ENCODE peak calls at places on chromosomes 5 and 9, in seven cellular contexts. O, V, X, U, S, H and R are unnamed samples.
A peak's percentile ranks its signal among the peaks of the same experiment; 100 is the strongest.

GRCh38 chr5:132971483-132972435 is 8.3 kb upstream of the AFF4 start:
- DNase-seq in O (no peak), V (no peak), X (no peak), U (no peak), S (peak; percentile 57), H (no peak), R (no peak)

GRCh38 chr5:9207820-9208418 is 338.0 kb downstream of the SEMA5A start:
- DNase-seq in O (no peak), V (no peak), X (no peak), U (no peak), S (no peak), H (no peak), R (peak; percentile 2)

GRCh38 chr5:143244000-143244736 is 159.3 kb downstream of the NR3C1 start:
- DNase-seq in O (peak; percentile 56), V (no peak), X (peak; percentile 85), U (peak; percentile 71), S (no peak), H (peak; percentile 32), R (no peak)

GRCh38 chr5:79181419-79182022 is 54.4 kb upstream of the JMY start:
- DNase-seq in O (no peak), V (no peak), X (no peak), U (no peak), S (no peak), H (no peak), R (peak; percentile 22)

GRCh38 chr5:115429345-115429940 is 115.1 kb downstream of the FEM1C start:
- DNase-seq in O (no peak), V (no peak), X (no peak), U (no peak), S (no peak), H (no peak), R (no peak)

GRCh38 chr9:9747787-9748186 is 865.0 kb downstream of the PTPRD start:
- DNase-seq in O (no peak), V (no peak), X (no peak), U (no peak), S (no peak), H (no peak), R (no peak)

GRCh38 chr5:143701476-143701875 is 110.5 kb upstream of the HMHB1 start:
- DNase-seq in O (no peak), V (no peak), X (no peak), U (no peak), S (no peak), H (no peak), R (no peak)

GRCh38 chr5:83741571-83741970 is 20.9 kb upstream of the HAPLN1 start:
- DNase-seq in O (no peak), V (no peak), X (no peak), U (no peak), S (no peak), H (no peak), R (no peak)

GRCh38 chr5:53080271-53080670 is 29.3 kb downstream of the MOCS2 start:
- DNase-seq in O (no peak), V (peak; percentile 52), X (no peak), U (no peak), S (no peak), H (no peak), R (no peak)

DNA sequence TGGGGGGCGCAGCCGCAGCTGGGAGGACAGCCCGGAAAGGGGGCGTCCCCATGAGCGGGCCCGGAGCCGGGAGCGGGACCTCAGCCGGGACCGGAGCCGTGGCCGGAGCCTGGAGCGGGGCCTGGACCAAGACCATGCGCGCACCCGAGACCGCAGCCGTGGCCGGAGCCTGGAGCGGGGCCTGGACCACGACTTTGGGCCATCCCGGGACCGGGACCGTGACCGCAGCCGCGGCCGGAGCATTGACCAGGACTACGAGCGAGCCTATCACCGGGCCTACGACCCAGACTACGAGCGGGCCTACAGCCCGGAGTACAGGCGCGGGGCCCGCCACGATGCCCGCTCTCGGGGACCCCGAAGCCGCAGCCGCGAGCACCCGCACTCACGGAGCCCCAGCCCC is 47.0 kb downstream of the TJP2 start:
- DNase-seq in O (no peak), V (no peak), X (no peak), U (no peak), S (no peak), H (no peak), R (no peak)
- H3K36me3 ChIP-seq in O (peaks cover 82% of the 10 kb centered on the region), V (no peaks in the 10 kb centered on the region), X (peaks cover 10% of the 10 kb centered on the region), U (no peaks in the 10 kb centered on the region), S (no peaks in the 10 kb centered on the region), H (peaks cover 81% of the 10 kb centered on the region), R (peaks cover 8% of the 10 kb centered on the region)

GRCh38 chr9:96031366-96031824 is 155.9 kb downstream of the ERCC6L2 start:
- DNase-seq in O (no peak), V (no peak), X (peak; percentile 82), U (peak; percentile 31), S (no peak), H (peak; percentile 86), R (peak; percentile 60)
- H3K9me3 ChIP-seq in O (no peaks in the 10 kb centered on the region), V (no peaks in the 10 kb centered on the region), X (no peaks in the 10 kb centered on the region), U (no peaks in the 10 kb centered on the region), S (no peaks in the 10 kb centered on the region), H (no peaks in the 10 kb centered on the region), R (peaks cover 7% of the 10 kb centered on the region)

GRCh38 chr5:141510850-141511718 is 22.2 kb downstream of the PCDHGC5 start:
- DNase-seq in O (no peak), V (no peak), X (no peak), U (no peak), S (no peak), H (no peak), R (no peak)
- H3K4me1 ChIP-seq in O (peaks cover 43% of the 10 kb centered on the region), V (peaks cover 13% of the 10 kb centered on the region), X (peaks cover 9% of the 10 kb centered on the region), U (peaks cover 25% of the 10 kb centered on the region), S (peaks cover 55% of the 10 kb centered on the region), H (peaks cover 75% of the 10 kb centered on the region), R (peaks cover 3% of the 10 kb centered on the region)

GRCh38 chr9:134048582-134048968 is 19.3 kb downstream of the BRD3 start:
- DNase-seq in O (no peak), V (no peak), X (no peak), U (no peak), S (no peak), H (no peak), R (no peak)

GRCh38 chr9:134049772-134050588 is 17.8 kb downstream of the BRD3 start:
- DNase-seq in O (no peak), V (no peak), X (no peak), U (no peak), S (no peak), H (peak; percentile 47), R (no peak)

GRCh38 chr9:134049236-134049635 is 18.6 kb downstream of the BRD3 start:
- DNase-seq in O (peak; percentile 73), V (no peak), X (no peak), U (no peak), S (peak; percentile 58), H (peak; percentile 95), R (no peak)

GRCh38 chr9:134046894-134047681 is 20.7 kb downstream of the BRD3 start:
- DNase-seq in O (no peak), V (no peak), X (no peak), U (no peak), S (no peak), H (peak; percentile 62), R (no peak)

GRCh38 chr9:134047868-134048581 is 19.8 kb downstream of the BRD3 start:
- DNase-seq in O (no peak), V (no peak), X (no peak), U (no peak), S (no peak), H (no peak), R (no peak)
- H3K36me3 ChIP-seq in O (peaks cover 96% of the 10 kb centered on the region), V (no peaks in the 10 kb centered on the region), X (no peaks in the 10 kb centered on the region), U (no peaks in the 10 kb centered on the region), S (no peaks in the 10 kb centered on the region), H (peaks cover 100% of the 10 kb centered on the region), R (peaks cover 88% of the 10 kb centered on the region)

DNA sequence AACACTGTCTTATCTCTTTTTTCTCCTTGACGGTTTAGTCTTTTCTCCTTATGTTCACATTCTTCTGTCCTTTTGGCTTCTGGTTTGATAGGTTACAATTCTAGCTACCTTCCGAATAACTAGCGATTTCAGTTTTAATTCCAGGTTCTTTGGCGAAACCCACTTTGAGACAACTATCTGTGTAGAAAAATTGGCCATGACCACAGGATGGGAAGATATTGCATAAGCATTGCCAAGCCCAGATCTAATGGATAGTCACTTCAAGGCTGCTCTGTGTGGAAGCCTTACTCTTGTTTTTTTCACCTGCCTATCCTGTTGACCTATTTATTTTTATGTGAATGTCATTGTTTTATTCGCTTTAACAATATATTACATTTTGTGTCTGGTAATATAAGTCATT is 5.2 kb downstream of the ZNF189 start:
- DNase-seq in O (no peak), V (no peak), X (no peak), U (no peak), S (no peak), H (no peak), R (no peak)
- H3K9me3 ChIP-seq in O (peaks cover 16% of the 10 kb centered on the region), V (peaks cover 12% of the 10 kb centered on the region), X (peaks cover 11% of the 10 kb centered on the region), U (peaks cover 5% of the 10 kb centered on the region), S (peaks cover 34% of the 10 kb centered on the region), H (peaks cover 59% of the 10 kb centered on the region), R (peaks cover 13% of the 10 kb centered on the region)

GRCh38 chr5:150457112-150457511 is 7.6 kb upstream of the RPS14 start:
- DNase-seq in O (no peak), V (no peak), X (no peak), U (no peak), S (no peak), H (no peak), R (no peak)
- H3K4me1 ChIP-seq in O (no peaks in the 10 kb centered on the region), V (peaks cover 30% of the 10 kb centered on the region), X (no peaks in the 10 kb centered on the region), U (peaks cover 7% of the 10 kb centered on the region), S (no peaks in the 10 kb centered on the region), H (peaks cover 25% of the 10 kb centered on the region), R (peaks cover 3% of the 10 kb centered on the region)

DNA sequence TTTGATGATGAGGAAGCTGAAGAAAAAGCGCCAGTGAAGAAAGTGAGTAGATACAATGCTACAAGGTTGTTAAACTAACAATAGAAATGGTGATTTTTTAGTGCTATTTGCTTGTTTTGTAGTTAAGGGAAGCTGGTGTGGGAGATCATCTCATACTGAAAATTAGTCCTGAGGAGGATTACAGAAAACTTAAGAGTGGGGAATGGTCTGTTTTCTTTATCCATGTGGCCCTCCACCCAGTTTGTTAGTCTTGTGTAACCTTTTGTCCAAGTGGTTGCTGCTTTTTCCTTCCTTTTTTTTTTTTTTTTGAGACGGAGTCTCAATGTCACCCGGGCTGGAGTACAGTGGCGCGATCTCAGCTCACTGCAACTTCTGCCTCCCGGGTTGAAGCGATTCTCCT is 12.5 kb downstream of the NPM1 start:
- DNase-seq in O (no peak), V (no peak), X (no peak), U (no peak), S (no peak), H (no peak), R (no peak)
- H3K36me3 ChIP-seq in O (peaks cover 72% of the 10 kb centered on the region), V (peaks cover 32% of the 10 kb centered on the region), X (peaks cover 4% of the 10 kb centered on the region), U (no peaks in the 10 kb centered on the region), S (no peaks in the 10 kb centered on the region), H (peaks cover 72% of the 10 kb centered on the region), R (peaks cover 73% of the 10 kb centered on the region)

GRCh38 chr9:102844754-102845153 is 150.4 kb upstream of the CYLC2 start:
- DNase-seq in O (no peak), V (no peak), X (no peak), U (no peak), S (no peak), H (no peak), R (no peak)

GRCh38 chr9:102841376-102841775 is 153.8 kb upstream of the CYLC2 start:
- DNase-seq in O (no peak), V (no peak), X (no peak), U (no peak), S (no peak), H (no peak), R (no peak)

GRCh38 chr9:102842421-102842820 is 152.7 kb upstream of the CYLC2 start:
- DNase-seq in O (no peak), V (no peak), X (no peak), U (no peak), S (no peak), H (no peak), R (no peak)

GRCh38 chr9:102845847-102846246 is 149.3 kb upstream of the CYLC2 start:
- DNase-seq in O (no peak), V (no peak), X (no peak), U (no peak), S (no peak), H (no peak), R (no peak)

GRCh38 chr9:102840356-102840755 is 154.8 kb upstream of the CYLC2 start:
- DNase-seq in O (no peak), V (no peak), X (no peak), U (no peak), S (no peak), H (no peak), R (no peak)
- H3K9me3 ChIP-seq in O (no peaks in the 10 kb centered on the region), V (no peaks in the 10 kb centered on the region), X (no peaks in the 10 kb centered on the region), U (no peaks in the 10 kb centered on the region), S (no peaks in the 10 kb centered on the region), H (no peaks in the 10 kb centered on the region), R (no peaks in the 10 kb centered on the region)